ENCODE peak calls at places on chromosomes 16 and 17, in six cellular contexts. One of them, this sample, is unnamed.
A peak's percentile ranks its signal among the peaks of the same experiment; 100 is the strongest.

GRCh38 chr16:66741131-66741900 is 10.1 kb downstream of the DYNC1LI2 start:
- DNase-seq in central memory CD4-positive, alpha-beta T cell: no peak
- DNase-seq in activated naive CD4-positive, alpha-beta T cell: no peak
- DNase-seq in substantia nigra: peak; percentile 23
- DNase-seq in retina: no peak
- DNase-seq in small intestine: peak; percentile 79
- DNase-seq in this sample: no peak

GRCh38 chr17:19003966-19004600 is 481 bp downstream of the FAM83G start:
- DNase-seq in central memory CD4-positive, alpha-beta T cell: peak; percentile 68
- DNase-seq in activated naive CD4-positive, alpha-beta T cell: no peak
- DNase-seq in substantia nigra: no peak
- DNase-seq in retina: peak; percentile 73
- DNase-seq in small intestine: peak; percentile 57
- DNase-seq in this sample: peak; percentile 7

GRCh38 chr17:46732133-46732532 is 86.4 kb downstream of the WNT3 start:
- DNase-seq in central memory CD4-positive, alpha-beta T cell: no peak
- DNase-seq in activated naive CD4-positive, alpha-beta T cell: no peak
- DNase-seq in substantia nigra: no peak
- DNase-seq in retina: peak; percentile 27
- DNase-seq in small intestine: no peak
- DNase-seq in this sample: no peak

GRCh38 chr17:52841971-52842370 is 683.5 kb upstream of the CA10 start:
- DNase-seq in central memory CD4-positive, alpha-beta T cell: no peak
- DNase-seq in activated naive CD4-positive, alpha-beta T cell: no peak
- DNase-seq in substantia nigra: no peak
- DNase-seq in retina: no peak
- DNase-seq in small intestine: no peak
- DNase-seq in this sample: no peak

GRCh38 chr17:77598241-77598620 is 360.3 kb upstream of the TNRC6C start:
- DNase-seq in central memory CD4-positive, alpha-beta T cell: no peak
- DNase-seq in activated naive CD4-positive, alpha-beta T cell: no peak
- DNase-seq in substantia nigra: no peak
- DNase-seq in retina: no peak
- DNase-seq in small intestine: no peak
- DNase-seq in this sample: no peak

GRCh38 chr17:14464741-14465140 is 163.9 kb downstream of the HS3ST3B1 start:
- DNase-seq in central memory CD4-positive, alpha-beta T cell: no peak
- DNase-seq in activated naive CD4-positive, alpha-beta T cell: no peak
- DNase-seq in substantia nigra: no peak
- DNase-seq in retina: no peak
- DNase-seq in small intestine: no peak
- DNase-seq in this sample: no peak

GRCh38 chr17:29162082-29162908 is 17.9 kb downstream of the MYO18A start:
- DNase-seq in central memory CD4-positive, alpha-beta T cell: no peak
- DNase-seq in activated naive CD4-positive, alpha-beta T cell: no peak
- DNase-seq in substantia nigra: no peak
- DNase-seq in retina: no peak
- DNase-seq in small intestine: peak; percentile 34
- DNase-seq in this sample: no peak

GRCh38 chr17:43840814-43841213 is 6.2 kb upstream of the CD300LG start:
- DNase-seq in central memory CD4-positive, alpha-beta T cell: no peak
- DNase-seq in activated naive CD4-positive, alpha-beta T cell: no peak
- DNase-seq in substantia nigra: no peak
- DNase-seq in retina: no peak
- DNase-seq in small intestine: no peak
- DNase-seq in this sample: no peak

GRCh38 chr16:76749780-76750375 is 441.1 kb upstream of the MON1B start:
- DNase-seq in central memory CD4-positive, alpha-beta T cell: no peak
- DNase-seq in activated naive CD4-positive, alpha-beta T cell: no peak
- DNase-seq in substantia nigra: no peak
- DNase-seq in retina: no peak
- DNase-seq in small intestine: no peak
- DNase-seq in this sample: no peak

GRCh38 chr17:69179227-69179952 is 37.7 kb upstream of the ABCA6 start:
- DNase-seq in central memory CD4-positive, alpha-beta T cell: no peak
- DNase-seq in activated naive CD4-positive, alpha-beta T cell: no peak
- DNase-seq in substantia nigra: no peak
- DNase-seq in retina: no peak
- DNase-seq in small intestine: peak; percentile 40
- DNase-seq in this sample: no peak

GRCh38 chr17:7502171-7502847 is 18.1 kb downstream of the POLR2A start:
- DNase-seq in central memory CD4-positive, alpha-beta T cell: no peak
- DNase-seq in activated naive CD4-positive, alpha-beta T cell: no peak
- DNase-seq in substantia nigra: no peak
- DNase-seq in retina: no peak
- DNase-seq in small intestine: no peak
- DNase-seq in this sample: no peak

This sample was measured in immature natural killer cell.